ENCODE peak calls at places on chromosomes 1 and 21, in four cellular contexts. G is GM23338, L is A549, K is GM12878. X is an unnamed sample.

GRCh38 chr1:15364740-15365139 is 44.9 kb upstream of the EFHD2 start:
- DNase-seq in K (no peak), L (no peak), G (peak), X (peak)

GRCh38 chr1:164803366-164803765 is 244.4 kb downstream of the PBX1 start:
- DNase-seq in L (no peak), K (no peak), G (no peak), X (no peak)

GRCh38 chr1:210250665-210250997 is 18.0 kb downstream of the SERTAD4 start:
- DNase-seq in G (peak), L (peak), K (no peak), X (peak)

GRCh38 chr1:195495720-195496635 is 1112.3 kb downstream of the KCNT2 start:
- DNase-seq in G (peak), K (no peak), L (no peak), X (no peak)

GRCh38 chr21:26952274-26953066 is 14.4 kb downstream of the ADAMTS5 start:
- DNase-seq in L (no peak), K (no peak), G (peak), X (no peak)

GRCh38 chr1:206461602-206462455 is 8.4 kb upstream of the IKBKE start:
- DNase-seq in L (peak), K (no peak), G (peak), X (peak)

GRCh38 chr1:156883919-156884318 is 9.6 kb upstream of the PEAR1 start:
- DNase-seq in L (no peak), K (no peak), G (no peak), X (no peak)

GRCh38 chr1:237702161-237702560 is 188.6 kb downstream of the ZP4 start:
- DNase-seq in K (no peak), G (no peak), L (no peak), X (no peak)

GRCh38 chr1:189939967-189940366 is 537.7 kb downstream of the BRINP3 start:
- DNase-seq in K (no peak), L (no peak), G (no peak), X (no peak)

GRCh38 chr1:111507411-111508201 is 4.2 kb upstream of the ADORA3 start:
- DNase-seq in K (peak), L (peak), G (peak), X (peak)

GRCh38 chr1:223741861-223742260 is 29.5 kb downstream of the CAPN2 start:
- DNase-seq in L (no peak), K (no peak), G (peak), X (no peak)

GRCh38 chr1:226679853-226680516 is 59.1 kb downstream of the ITPKB start:
- DNase-seq in G (peak), L (no peak), K (no peak), X (peak)

GRCh38 chr1:40049745-40050144 is 9.2 kb downstream of the CAP1 start:
- DNase-seq in G (no peak), L (no peak), K (no peak), X (no peak)

GRCh38 chr1:84689514-84690396 is 506 bp downstream of the SSX2IP start:
- DNase-seq in G (peak), L (peak), K (no peak), X (no peak)

GRCh38 chr21:44696572-44696971 is 400 bp upstream of the KRTAP10-12 start:
- DNase-seq in G (no peak), L (no peak), K (no peak), X (no peak)

GRCh38 chr1:11350265-11350664 is 77.3 kb downstream of the UBIAD1 start:
- DNase-seq in G (no peak), K (no peak), L (no peak), X (no peak)

GRCh38 chr1:27145934-27146354 is 9.0 kb downstream of the SLC9A1 start:
- DNase-seq in K (no peak), L (peak), G (no peak), X (peak)

GRCh38 chr1:156642265-156643185 is 608 bp downstream of the BCAN start:
- DNase-seq in K (no peak), G (peak), L (no peak), X (no peak)

GRCh38 chr21:28758042-28758882 is 234.4 kb downstream of the LTN1 start:
- DNase-seq in L (no peak), G (no peak), K (no peak), X (no peak)

GRCh38 chr1:240413732-240414131 is 198.2 kb downstream of the GREM2 start:
- DNase-seq in L (no peak), G (no peak), K (no peak), X (no peak)

GRCh38 chr1:8094481-8095241 is 68.6 kb upstream of the ERRFI1 start:
- DNase-seq in K (no peak), L (no peak), G (no peak), X (no peak)

GRCh38 chr1:11487196-11487751 is 8.3 kb downstream of the DISP3 start:
- DNase-seq in G (no peak), K (no peak), L (no peak), X (no peak)

GRCh38 chr21:37712204-37712934 is 203.9 kb downstream of the KCNJ6 start:
- DNase-seq in L (peak), G (peak), K (no peak), X (peak)

GRCh38 chr1:89578151-89578550 is 53.5 kb downstream of the LRRC8B start:
- DNase-seq in G (no peak), L (no peak), K (no peak), X (no peak)

GRCh38 chr1:112904071-112904830 is 51.7 kb downstream of the SLC16A1 start:
- DNase-seq in G (no peak), L (no peak), K (no peak), X (peak)

GRCh38 chr1:91731815-91732214 is 154.1 kb downstream of the TGFBR3 start:
- DNase-seq in G (no peak), L (no peak), K (no peak), X (no peak)

GRCh38 chr1:3675436-3675835 is 23.1 kb downstream of the TP73 start:
- DNase-seq in L (no peak), G (no peak), K (no peak), X (no peak)

GRCh38 chr21:33070921-33071877 is 1.3 kb downstream of the OLIG1 start:
- DNase-seq in G (peak), K (no peak), L (no peak), X (no peak)

GRCh38 chr1:62318756-62319544 is at the start of gene KANK4:
- DNase-seq in L (peak), K (no peak), G (peak), X (no peak)

GRCh38 chr1:116764466-116764896 is 10.3 kb downstream of the CD2 start:
- DNase-seq in K (peak), L (no peak), G (no peak), X (no peak)

GRCh38 chr1:202272446-202272845 is 69.3 kb downstream of the UBE2T start:
- DNase-seq in G (no peak), K (no peak), L (no peak), X (no peak)

GRCh38 chr1:225824522-225824921 is 14.6 kb downstream of the EPHX1 start:
- DNase-seq in K (no peak), G (peak), L (no peak), X (no peak)

GRCh38 chr1:81801834-81802531 is 1.2 kb downstream of the ADGRL2 start:
- DNase-seq in K (no peak), G (peak), L (no peak), X (no peak)

GRCh38 chr1:237953238-237953637 is 62.5 kb upstream of the ZP4 start:
- DNase-seq in L (no peak), G (peak), K (no peak), X (no peak)

GRCh38 chr1:231828182-231828920 is 201.8 kb downstream of the DISC1 start:
- DNase-seq in G (no peak), K (no peak), L (peak), X (no peak)

GRCh38 chr21:14241322-14241721 is 25.4 kb downstream of the RBM11 start:
- DNase-seq in G (no peak), L (no peak), K (no peak), X (no peak)

GRCh38 chr1:238606896-238607295 is 716.2 kb upstream of the ZP4 start:
- DNase-seq in L (no peak), K (no peak), G (no peak), X (no peak)

GRCh38 chr1:204345941-204346678 is 13.6 kb downstream of the PLEKHA6 start:
- DNase-seq in K (no peak), L (no peak), G (no peak), X (no peak)
- TF ChIP-seq JUNB in K (no peak), L (no peak), G (no peak), X (no peak)

GRCh38 chr1:205246426-205247119 is 18.8 kb downstream of the TMCC2 start:
- DNase-seq in L (no peak), K (no peak), G (no peak), X (no peak)

GRCh38 chr1:205241366-205242030 is 13.8 kb downstream of the TMCC2 start:
- DNase-seq in K (no peak), L (no peak), G (no peak), X (no peak)

GRCh38 chr1:205243355-205244191 is 15.8 kb downstream of the TMCC2 start:
- DNase-seq in K (no peak), L (no peak), G (no peak), X (no peak)

GRCh38 chr1:205245096-205245495 is 17.4 kb downstream of the TMCC2 start:
- DNase-seq in K (no peak), L (no peak), G (no peak), X (no peak)

DNA sequence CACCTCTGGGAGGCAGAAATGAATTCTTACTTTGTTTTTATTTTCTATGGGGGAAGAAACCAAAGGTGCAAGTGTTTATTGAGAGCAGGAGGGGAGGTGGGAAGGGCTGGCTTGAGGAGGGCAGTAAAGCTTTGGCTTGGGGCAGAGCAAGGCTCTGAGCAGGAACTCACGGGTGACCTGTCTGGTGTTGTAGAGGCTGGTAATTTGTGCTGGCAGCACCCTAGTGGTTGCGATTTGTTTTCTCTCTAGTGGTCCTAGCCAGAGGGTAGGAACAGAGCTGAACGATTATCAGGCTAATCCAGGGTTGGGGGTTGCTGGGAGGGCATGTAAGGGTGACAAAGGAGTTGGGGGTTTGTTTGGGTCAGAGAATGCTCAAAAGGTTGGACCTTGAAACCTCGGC is 16.6 kb downstream of the TMCC2 start:
- DNase-seq in L (no peak), K (no peak), G (no peak), X (no peak)
- TF ChIP-seq JUNB in L (no peak), K (no peak), G (no peak), X (no peak)

DNA sequence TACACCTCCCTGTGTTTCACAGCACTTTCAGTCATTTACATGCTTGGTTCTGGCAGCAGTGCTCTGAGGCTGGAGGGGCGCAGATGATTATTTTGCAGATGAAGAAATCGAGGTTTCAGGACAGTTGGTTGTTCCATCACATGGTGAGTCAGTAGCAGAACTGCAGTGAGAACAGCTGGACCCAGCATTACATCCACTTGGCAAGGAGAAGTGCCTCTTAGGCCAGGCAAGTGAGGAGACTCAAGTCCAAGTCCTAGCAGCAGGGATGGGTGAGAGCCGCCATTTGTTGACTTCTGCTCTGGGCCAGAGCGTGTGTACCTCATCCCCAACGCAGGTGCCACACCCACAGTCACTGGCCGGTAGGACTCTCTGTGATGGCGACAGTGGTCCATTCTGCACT is 26.8 kb upstream of the EPHA8 start:
- DNase-seq in L (no peak), K (no peak), G (no peak), X (no peak)
- TF ChIP-seq JUNB in L (no peak), K (no peak), G (no peak), X (no peak)

GRCh38 chr1:109827466-109827865 is 63.7 kb upstream of the EPS8L3 start:
- DNase-seq in G (no peak), L (no peak), K (no peak), X (no peak)
- TF ChIP-seq JUNB in G (no peak), L (no peak), K (no peak), X (no peak)

DNA sequence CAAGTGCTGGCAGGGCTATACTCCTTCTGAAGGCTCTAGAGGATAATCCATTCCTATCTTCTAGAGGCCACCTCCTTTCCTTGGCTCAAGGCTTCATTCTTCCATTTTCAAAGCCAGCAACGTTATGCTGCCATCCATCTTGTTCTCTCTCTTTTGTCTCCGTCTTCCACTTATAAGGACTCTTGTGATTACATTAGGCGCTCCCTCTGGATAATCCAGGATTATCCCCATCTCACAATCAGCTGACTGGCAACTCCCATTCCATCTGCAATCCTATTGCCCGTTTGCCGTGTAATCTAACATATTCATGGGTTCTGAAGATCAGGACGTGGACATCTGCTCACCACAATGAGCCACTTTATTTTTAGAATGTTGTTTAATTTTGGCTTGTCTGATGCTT is 89.4 kb downstream of the EBNA1BP2 start:
- DNase-seq in G (no peak), L (no peak), K (no peak), X (no peak)
- TF ChIP-seq JUNB in G (no peak), L (no peak), K (no peak), X (no peak)

GRCh38 chr1:34549199-34549598 is 205.6 kb upstream of the GJB5 start:
- DNase-seq in G (peak), K (no peak), L (no peak), X (no peak)

GRCh38 chr1:34547043-34547674 is 207.7 kb upstream of the GJB5 start:
- DNase-seq in L (no peak), G (peak), K (no peak), X (no peak)
- TF ChIP-seq JUNB in L (no peak), G (no peak), K (no peak), X (no peak)

DNA sequence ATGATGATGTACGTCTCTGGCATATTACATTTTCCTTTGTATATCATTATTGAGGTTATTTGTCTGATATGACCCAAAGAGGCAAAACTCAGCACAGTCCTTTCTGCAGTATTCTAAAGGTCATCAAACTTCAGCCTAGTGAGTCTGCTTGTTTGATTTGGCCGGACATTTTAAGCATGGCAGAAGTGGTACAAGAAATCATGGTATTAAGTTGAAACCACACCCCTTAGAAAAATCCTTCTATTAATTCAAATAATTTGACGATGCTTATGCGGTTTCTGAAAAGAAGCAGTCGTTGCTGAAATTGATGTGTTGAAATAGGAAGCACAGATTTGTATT is 5.1 kb downstream of the ETS2 start:
- DNase-seq in L (no peak), K (no peak), G (no peak), X (no peak)
- TF ChIP-seq JUNB in L (no peak), K (no peak), G (no peak), X (no peak)

DNA sequence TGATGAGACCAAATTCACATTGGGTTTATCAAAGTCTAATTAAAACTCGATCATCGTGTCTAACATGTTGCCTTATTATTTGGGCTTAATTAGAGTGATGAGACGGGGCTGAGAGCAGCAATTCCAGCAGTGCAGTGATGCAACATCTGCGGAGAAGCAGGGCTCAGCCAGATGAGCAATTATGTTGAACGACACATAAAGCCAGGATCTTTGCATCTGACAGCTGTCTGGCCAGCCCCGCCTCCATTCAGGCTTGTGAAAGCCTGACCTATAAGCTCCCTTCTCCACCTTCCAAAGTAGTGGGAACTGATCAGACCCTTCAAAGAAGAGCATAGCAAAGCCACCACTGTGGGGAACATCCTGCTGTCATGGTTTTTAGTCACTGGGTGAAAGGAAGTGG is 109.8 kb downstream of the C1orf94 start:
- DNase-seq in L (no peak), K (no peak), G (no peak), X (no peak)
- TF ChIP-seq JUNB in L (no peak), K (no peak), G (no peak), X (no peak)

DNA sequence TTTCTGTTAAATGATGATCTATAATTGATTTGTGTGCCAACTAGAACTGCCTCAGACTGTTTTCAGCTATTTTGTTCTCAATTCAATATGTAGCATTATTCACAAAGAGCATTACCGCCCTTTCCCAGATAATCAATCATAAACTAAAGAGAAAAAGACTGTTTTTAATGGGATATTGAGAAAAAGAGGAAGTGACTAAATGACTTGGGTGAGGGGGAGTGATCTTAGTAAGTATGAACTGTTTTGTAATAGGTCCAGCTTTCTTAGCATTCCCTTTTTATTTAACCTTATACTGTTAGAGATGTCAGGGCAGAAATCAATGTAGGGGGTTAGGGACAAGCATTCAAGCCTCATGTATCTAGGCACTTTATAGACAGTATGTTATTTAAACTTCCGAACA is 157.8 kb upstream of the DPYD start:
- DNase-seq in K (no peak), L (no peak), G (no peak), X (no peak)
- TF ChIP-seq JUNB in K (no peak), L (no peak), G (no peak), X (no peak)

GRCh38 chr1:29458737-29459550 is 222.6 kb downstream of the PTPRU start:
- DNase-seq in K (no peak), L (no peak), G (no peak), X (no peak)

GRCh38 chr1:29459551-29459945 is 223.2 kb downstream of the PTPRU start:
- DNase-seq in G (no peak), K (no peak), L (no peak), X (no peak)

GRCh38 chr1:29455781-29456180 is 219.5 kb downstream of the PTPRU start:
- DNase-seq in G (no peak), L (no peak), K (no peak), X (no peak)

GRCh38 chr1:29456685-29457084 is 220.4 kb downstream of the PTPRU start:
- DNase-seq in K (no peak), L (no peak), G (no peak), X (no peak)

GRCh38 chr1:29457496-29458368 is 221.4 kb downstream of the PTPRU start:
- DNase-seq in G (no peak), L (no peak), K (no peak), X (no peak)
- TF ChIP-seq JUNB in G (no peak), L (no peak), K (no peak), X (no peak)